ENCODE peak calls at places on chromosomes 1 and 21, in seven cellular contexts. One of them, this sample, is unnamed.

GRCh38 chr1:7002728-7003127 is 217.5 kb downstream of the CAMTA1 start:
- DNase-seq in suprapubic skin: no peak
- DNase-seq in stomach: no peak
- DNase-seq in SK-N-SH: no peak
- DNase-seq in H1: no peak
- DNase-seq in transverse colon: no peak
- DNase-seq in HepG2: no peak
- DNase-seq in this sample: no peak

GRCh38 chr1:2555634-2556276 is 416 bp upstream of the TNFRSF14 start:
- DNase-seq in transverse colon: peak; percentile 88
- DNase-seq in stomach: peak; percentile 82
- DNase-seq in suprapubic skin: peak; percentile 95
- DNase-seq in SK-N-SH: no peak
- DNase-seq in H1: no peak
- DNase-seq in HepG2: no peak
- DNase-seq in this sample: peak; percentile 92

GRCh38 chr21:31798842-31799691 is 67.1 kb upstream of the SCAF4 start:
- DNase-seq in SK-N-SH: no peak
- DNase-seq in HepG2: no peak
- DNase-seq in transverse colon: no peak
- DNase-seq in stomach: no peak
- DNase-seq in suprapubic skin: no peak
- DNase-seq in H1: no peak
- DNase-seq in this sample: peak; percentile 56

GRCh38 chr1:22524481-22524880 is 38.8 kb upstream of the EPHA8 start:
- DNase-seq in H1: no peak
- DNase-seq in transverse colon: no peak
- DNase-seq in HepG2: no peak
- DNase-seq in SK-N-SH: no peak
- DNase-seq in stomach: no peak
- DNase-seq in suprapubic skin: no peak
- DNase-seq in this sample: no peak

GRCh38 chr1:178412400-178412770 is 84.4 kb downstream of the CLEC20A start:
- DNase-seq in H1: no peak
- DNase-seq in stomach: no peak
- DNase-seq in suprapubic skin: no peak
- DNase-seq in transverse colon: no peak
- DNase-seq in HepG2: no peak
- DNase-seq in SK-N-SH: no peak
- DNase-seq in this sample: no peak

GRCh38 chr1:214400136-214400535 is 119.2 kb downstream of the SMYD2 start:
- DNase-seq in suprapubic skin: no peak
- DNase-seq in transverse colon: no peak
- DNase-seq in H1: no peak
- DNase-seq in stomach: no peak
- DNase-seq in SK-N-SH: no peak
- DNase-seq in HepG2: no peak
- DNase-seq in this sample: no peak

GRCh38 chr21:33654412-33654811 is 12.1 kb downstream of the ITSN1 start:
- DNase-seq in suprapubic skin: no peak
- DNase-seq in HepG2: no peak
- DNase-seq in H1: no peak
- DNase-seq in stomach: no peak
- DNase-seq in transverse colon: no peak
- DNase-seq in SK-N-SH: no peak
- DNase-seq in this sample: no peak

GRCh38 chr1:66605419-66605997 is 71.6 kb downstream of the SGIP1 start:
- DNase-seq in H1: no peak
- DNase-seq in HepG2: no peak
- DNase-seq in stomach: no peak
- DNase-seq in suprapubic skin: no peak
- DNase-seq in SK-N-SH: no peak
- DNase-seq in transverse colon: no peak
- DNase-seq in this sample: no peak

GRCh38 chr21:36479415-36480402 is at the start of gene CLDN14:
- DNase-seq in H1: no peak
- DNase-seq in HepG2: peak; percentile 86
- DNase-seq in transverse colon: no peak
- DNase-seq in SK-N-SH: no peak
- DNase-seq in stomach: peak; percentile 65
- DNase-seq in suprapubic skin: no peak
- DNase-seq in this sample: no peak

GRCh38 chr1:107140703-107141490 is at the start of gene NTNG1:
- DNase-seq in SK-N-SH: peak; percentile 67
- DNase-seq in stomach: no peak
- DNase-seq in H1: no peak
- DNase-seq in suprapubic skin: peak; percentile 57
- DNase-seq in transverse colon: no peak
- DNase-seq in HepG2: no peak
- DNase-seq in this sample: peak; percentile 83

GRCh38 chr1:15167386-15167785 is 13.8 kb downstream of the TMEM51 start:
- DNase-seq in stomach: no peak
- DNase-seq in SK-N-SH: no peak
- DNase-seq in suprapubic skin: no peak
- DNase-seq in HepG2: no peak
- DNase-seq in transverse colon: no peak
- DNase-seq in H1: no peak
- DNase-seq in this sample: no peak

GRCh38 chr1:243944429-243945160 is 94.6 kb upstream of the AKT3 start:
- DNase-seq in stomach: no peak
- DNase-seq in H1: peak; percentile 49
- DNase-seq in transverse colon: no peak
- DNase-seq in suprapubic skin: no peak
- DNase-seq in SK-N-SH: no peak
- DNase-seq in HepG2: peak; percentile 14
- DNase-seq in this sample: no peak

GRCh38 chr21:29403291-29403690 is 104.6 kb downstream of the BACH1 start:
- DNase-seq in HepG2: no peak
- DNase-seq in transverse colon: no peak
- DNase-seq in suprapubic skin: no peak
- DNase-seq in stomach: no peak
- DNase-seq in H1: no peak
- DNase-seq in SK-N-SH: no peak
- DNase-seq in this sample: no peak

GRCh38 chr1:84245566-84245965 is 55.9 kb upstream of the SAMD13 start:
- DNase-seq in HepG2: no peak
- DNase-seq in SK-N-SH: no peak
- DNase-seq in H1: no peak
- DNase-seq in suprapubic skin: no peak
- DNase-seq in transverse colon: no peak
- DNase-seq in stomach: no peak
- DNase-seq in this sample: no peak

GRCh38 chr1:178544531-178544930 is 31.6 kb downstream of the TEX35 start:
- DNase-seq in suprapubic skin: no peak
- DNase-seq in stomach: no peak
- DNase-seq in H1: no peak
- DNase-seq in SK-N-SH: no peak
- DNase-seq in transverse colon: no peak
- DNase-seq in HepG2: no peak
- DNase-seq in this sample: no peak

GRCh38 chr1:150881331-150882070 is 5.1 kb upstream of the ARNT start:
- DNase-seq in suprapubic skin: no peak
- DNase-seq in transverse colon: no peak
- DNase-seq in stomach: no peak
- DNase-seq in SK-N-SH: no peak
- DNase-seq in HepG2: no peak
- DNase-seq in H1: no peak
- DNase-seq in this sample: no peak

GRCh38 chr1:163875927-163876320 is 554.2 kb downstream of the NUF2 start:
- DNase-seq in suprapubic skin: no peak
- DNase-seq in stomach: no peak
- DNase-seq in SK-N-SH: no peak
- DNase-seq in HepG2: no peak
- DNase-seq in transverse colon: no peak
- DNase-seq in H1: no peak
- DNase-seq in this sample: no peak

GRCh38 chr1:11330411-11330810 is 57.4 kb downstream of the UBIAD1 start:
- DNase-seq in SK-N-SH: no peak
- DNase-seq in H1: no peak
- DNase-seq in transverse colon: no peak
- DNase-seq in HepG2: no peak
- DNase-seq in suprapubic skin: no peak
- DNase-seq in stomach: no peak
- DNase-seq in this sample: no peak

GRCh38 chr21:26433386-26433785 is 139.7 kb downstream of the CYYR1 start:
- DNase-seq in suprapubic skin: no peak
- DNase-seq in transverse colon: no peak
- DNase-seq in stomach: no peak
- DNase-seq in HepG2: no peak
- DNase-seq in H1: no peak
- DNase-seq in SK-N-SH: no peak
- DNase-seq in this sample: no peak

GRCh38 chr1:244654284-244655038 is 1.5 kb downstream of the DESI2 start:
- DNase-seq in HepG2: no peak
- DNase-seq in SK-N-SH: no peak
- DNase-seq in stomach: no peak
- DNase-seq in suprapubic skin: no peak
- DNase-seq in transverse colon: no peak
- DNase-seq in H1: no peak
- DNase-seq in this sample: no peak

GRCh38 chr1:16396591-16396990 is 29.5 kb downstream of the SZRD1 start:
- DNase-seq in transverse colon: no peak
- DNase-seq in stomach: no peak
- DNase-seq in HepG2: no peak
- DNase-seq in SK-N-SH: no peak
- DNase-seq in suprapubic skin: no peak
- DNase-seq in H1: no peak
- DNase-seq in this sample: no peak

GRCh38 chr1:201676061-201676644 is 137.2 kb downstream of the NAV1 start:
- DNase-seq in stomach: peak; percentile 47
- DNase-seq in H1: no peak
- DNase-seq in suprapubic skin: no peak
- DNase-seq in transverse colon: peak; percentile 30
- DNase-seq in SK-N-SH: no peak
- DNase-seq in HepG2: no peak
- DNase-seq in this sample: peak; percentile 66

GRCh38 chr1:85074365-85074964 is 26.2 kb upstream of the MCOLN3 start:
- DNase-seq in transverse colon: no peak
- DNase-seq in suprapubic skin: no peak
- DNase-seq in H1: no peak
- DNase-seq in stomach: no peak
- DNase-seq in HepG2: no peak
- DNase-seq in SK-N-SH: no peak
- DNase-seq in this sample: no peak

GRCh38 chr1:19372136-19372514 is 60.0 kb downstream of the SLC66A1 start:
- DNase-seq in suprapubic skin: no peak
- DNase-seq in H1: no peak
- DNase-seq in SK-N-SH: peak; percentile 86
- DNase-seq in stomach: no peak
- DNase-seq in HepG2: no peak
- DNase-seq in transverse colon: no peak
- DNase-seq in this sample: no peak

GRCh38 chr1:56464294-56464693 is 115.1 kb downstream of the PLPP3 start:
- DNase-seq in suprapubic skin: no peak
- DNase-seq in stomach: no peak
- DNase-seq in H1: no peak
- DNase-seq in transverse colon: no peak
- DNase-seq in SK-N-SH: no peak
- DNase-seq in HepG2: no peak
- DNase-seq in this sample: no peak

GRCh38 chr1:35857830-35858229 is 25.2 kb upstream of the AGO1 start:
- DNase-seq in suprapubic skin: no peak
- DNase-seq in transverse colon: no peak
- DNase-seq in stomach: no peak
- DNase-seq in HepG2: no peak
- DNase-seq in H1: no peak
- DNase-seq in SK-N-SH: no peak
- DNase-seq in this sample: no peak

GRCh38 chr1:86965012-86965826 is 50.8 kb downstream of the HS2ST1 start:
- DNase-seq in SK-N-SH: peak; percentile 40
- DNase-seq in H1: no peak
- DNase-seq in transverse colon: no peak
- DNase-seq in stomach: no peak
- DNase-seq in HepG2: peak; percentile 46
- DNase-seq in suprapubic skin: no peak
- DNase-seq in this sample: no peak

GRCh38 chr1:237542525-237543418 is 347.9 kb downstream of the ZP4 start:
- DNase-seq in transverse colon: no peak
- DNase-seq in SK-N-SH: no peak
- DNase-seq in HepG2: no peak
- DNase-seq in suprapubic skin: no peak
- DNase-seq in H1: no peak
- DNase-seq in stomach: no peak
- DNase-seq in this sample: no peak

GRCh38 chr1:200506471-200506870 is 96.6 kb upstream of the ZNF281 start:
- DNase-seq in SK-N-SH: no peak
- DNase-seq in suprapubic skin: no peak
- DNase-seq in HepG2: no peak
- DNase-seq in transverse colon: no peak
- DNase-seq in H1: no peak
- DNase-seq in stomach: no peak
- DNase-seq in this sample: no peak

DNA sequence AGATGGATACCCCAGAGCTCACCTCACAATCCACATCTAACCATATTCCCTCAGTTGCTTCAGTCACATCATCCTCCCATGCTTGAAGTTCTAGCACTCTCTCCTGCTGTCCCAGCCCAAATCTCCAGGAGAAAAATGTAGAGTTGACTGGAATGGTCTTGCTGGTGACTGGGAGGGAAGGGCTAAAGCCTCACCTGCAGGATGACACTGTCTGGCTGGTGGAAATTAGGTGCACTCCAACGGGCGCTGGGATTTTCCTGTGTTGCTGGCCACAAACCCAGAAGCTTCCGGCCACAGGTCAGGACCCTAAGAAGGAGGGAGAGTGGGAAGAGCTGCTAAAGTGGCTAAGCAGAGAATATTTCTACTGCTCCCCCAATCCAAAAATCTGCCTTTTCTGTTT is 37.4 kb upstream of the PPP1R15B start:
- DNase-seq in transverse colon: no peak
- DNase-seq in HepG2: no peak
- DNase-seq in stomach: no peak
- DNase-seq in suprapubic skin: no peak
- DNase-seq in H1: no peak
- DNase-seq in SK-N-SH: no peak
- DNase-seq in this sample: no peak
- H3K4me1 ChIP-seq in transverse colon: peaks cover 46% of the 10 kb centered on the region
- H3K4me1 ChIP-seq in HepG2: peaks cover 12% of the 10 kb centered on the region
- H3K4me1 ChIP-seq in stomach: peaks cover 25% of the 10 kb centered on the region
- H3K4me1 ChIP-seq in suprapubic skin: peaks cover 49% of the 10 kb centered on the region
- H3K4me1 ChIP-seq in H1: peaks cover 10% of the 10 kb centered on the region
- H3K4me1 ChIP-seq in SK-N-SH: no peaks in the 10 kb centered on the region
- H3K4me1 ChIP-seq in this sample: peaks cover 28% of the 10 kb centered on the region

GRCh38 chr1:154431586-154432373 is 26.6 kb downstream of the IL6R start:
- DNase-seq in suprapubic skin: peak; percentile 83
- DNase-seq in H1: no peak
- DNase-seq in HepG2: no peak
- DNase-seq in stomach: no peak
- DNase-seq in transverse colon: no peak
- DNase-seq in SK-N-SH: no peak
- DNase-seq in this sample: no peak
- TF ChIP-seq EP300 in suprapubic skin: peak; percentile 27
- TF ChIP-seq EP300 in H1: no peak
- TF ChIP-seq EP300 in HepG2: no peak
- TF ChIP-seq EP300 in stomach: peak; percentile 72
- TF ChIP-seq EP300 in transverse colon: no peak
- TF ChIP-seq EP300 in SK-N-SH: no peak
- TF ChIP-seq EP300 in this sample: no peak

GRCh38 chr1:230109871-230110667 is 43.0 kb downstream of the GALNT2 start:
- DNase-seq in transverse colon: peak; percentile 74
- DNase-seq in suprapubic skin: no peak
- DNase-seq in H1: no peak
- DNase-seq in HepG2: peak; percentile 32
- DNase-seq in stomach: peak; percentile 48
- DNase-seq in SK-N-SH: peak; percentile 60
- DNase-seq in this sample: peak; percentile 34
- TF ChIP-seq POLR2AphosphoS5 in transverse colon: peak; percentile 39
- TF ChIP-seq POLR2AphosphoS5 in suprapubic skin: no peak
- TF ChIP-seq POLR2AphosphoS5 in H1: no peak
- TF ChIP-seq POLR2AphosphoS5 in HepG2: no peak
- TF ChIP-seq POLR2AphosphoS5 in stomach: peak; percentile 67
- TF ChIP-seq POLR2AphosphoS5 in SK-N-SH: no peak
- TF ChIP-seq POLR2AphosphoS5 in this sample: no peak

GRCh38 chr1:204348197-204348596 is 11.5 kb downstream of the PLEKHA6 start:
- DNase-seq in SK-N-SH: no peak
- DNase-seq in suprapubic skin: no peak
- DNase-seq in stomach: peak; percentile 44
- DNase-seq in HepG2: peak; percentile 39
- DNase-seq in transverse colon: peak; percentile 63
- DNase-seq in H1: no peak
- DNase-seq in this sample: no peak
- H3K4me1 ChIP-seq in SK-N-SH: peaks cover 9% of the 10 kb centered on the region
- H3K4me1 ChIP-seq in suprapubic skin: peaks cover 24% of the 10 kb centered on the region
- H3K4me1 ChIP-seq in stomach: peaks cover 26% of the 10 kb centered on the region
- H3K4me1 ChIP-seq in HepG2: peaks cover 19% of the 10 kb centered on the region
- H3K4me1 ChIP-seq in transverse colon: peaks cover 35% of the 10 kb centered on the region
- H3K4me1 ChIP-seq in H1: peaks cover 14% of the 10 kb centered on the region
- H3K4me1 ChIP-seq in this sample: no peaks in the 10 kb centered on the region